ENCODE peak calls at places on chromosomes 13 and 19, in eight cellular contexts. W is Calu3; K is epithelial cell of proximal tubule; R is mucosa of descending colon; C is mesothelial cell of epicardium; H is CD8-positive, alpha-beta T cell; G is GM12878; T is fibroblast of pulmonary artery. U is an unnamed sample.

GRCh38 chr19:4063369-4064072 is 3.2 kb downstream of the ZBTB7A start:
- DNase-seq in W (no peak), K (no peak), R (peak), C (no peak), H (no peak), G (no peak), T (no peak), U (no peak)

GRCh38 chr13:91539458-91540156 is 141.2 kb downstream of the GPC5 start:
- DNase-seq in W (no peak), K (no peak), R (no peak), C (no peak), H (no peak), G (no peak), T (no peak), U (no peak)

GRCh38 chr19:43532571-43532961 is 422 bp upstream of the ZNF575 start:
- DNase-seq in W (peak), K (no peak), R (peak), C (no peak), H (no peak), G (no peak), T (no peak), U (no peak)

GRCh38 chr19:13089139-13089856 is 13.4 kb downstream of the LYL1 start:
- DNase-seq in W (no peak), K (no peak), R (no peak), C (no peak), H (no peak), G (no peak), T (no peak), U (no peak)

GRCh38 chr13:26230703-26231102 is 8.6 kb upstream of the RNF6 start:
- DNase-seq in W (no peak), K (no peak), R (no peak), C (no peak), H (no peak), G (no peak), T (no peak), U (no peak)

GRCh38 chr13:37701972-37702371 is 103.4 kb upstream of the POSTN start:
- DNase-seq in W (no peak), K (peak), R (no peak), C (no peak), H (no peak), G (no peak), T (peak), U (no peak)

GRCh38 chr13:110869805-110870706 is 44.8 kb downstream of the ANKRD10 start:
- DNase-seq in W (peak), K (peak), R (peak), C (no peak), H (no peak), G (no peak), T (peak), U (peak)

GRCh38 chr19:42396248-42396541 is 6.1 kb upstream of the CNFN start:
- DNase-seq in W (no peak), K (no peak), R (no peak), C (no peak), H (no peak), G (no peak), T (no peak), U (no peak)

GRCh38 chr19:45147835-45148676 is 12.7 kb downstream of the NKPD1 start:
- DNase-seq in W (no peak), K (no peak), R (no peak), C (no peak), H (no peak), G (no peak), T (no peak), U (no peak)

GRCh38 chr13:87080100-87080779 is 590.9 kb upstream of the SLITRK5 start:
- DNase-seq in W (no peak), K (no peak), R (no peak), C (no peak), H (no peak), G (no peak), T (no peak), U (no peak)

GRCh38 chr13:109737606-109738005 is 48.8 kb downstream of the IRS2 start:
- DNase-seq in W (no peak), K (no peak), R (no peak), C (no peak), H (no peak), G (no peak), T (no peak), U (no peak)

GRCh38 chr19:10009269-10009665 is 1.0 kb downstream of the COL5A3 start:
- DNase-seq in W (peak), K (no peak), R (peak), C (peak), H (peak), G (no peak), T (peak), U (peak)

DNA sequence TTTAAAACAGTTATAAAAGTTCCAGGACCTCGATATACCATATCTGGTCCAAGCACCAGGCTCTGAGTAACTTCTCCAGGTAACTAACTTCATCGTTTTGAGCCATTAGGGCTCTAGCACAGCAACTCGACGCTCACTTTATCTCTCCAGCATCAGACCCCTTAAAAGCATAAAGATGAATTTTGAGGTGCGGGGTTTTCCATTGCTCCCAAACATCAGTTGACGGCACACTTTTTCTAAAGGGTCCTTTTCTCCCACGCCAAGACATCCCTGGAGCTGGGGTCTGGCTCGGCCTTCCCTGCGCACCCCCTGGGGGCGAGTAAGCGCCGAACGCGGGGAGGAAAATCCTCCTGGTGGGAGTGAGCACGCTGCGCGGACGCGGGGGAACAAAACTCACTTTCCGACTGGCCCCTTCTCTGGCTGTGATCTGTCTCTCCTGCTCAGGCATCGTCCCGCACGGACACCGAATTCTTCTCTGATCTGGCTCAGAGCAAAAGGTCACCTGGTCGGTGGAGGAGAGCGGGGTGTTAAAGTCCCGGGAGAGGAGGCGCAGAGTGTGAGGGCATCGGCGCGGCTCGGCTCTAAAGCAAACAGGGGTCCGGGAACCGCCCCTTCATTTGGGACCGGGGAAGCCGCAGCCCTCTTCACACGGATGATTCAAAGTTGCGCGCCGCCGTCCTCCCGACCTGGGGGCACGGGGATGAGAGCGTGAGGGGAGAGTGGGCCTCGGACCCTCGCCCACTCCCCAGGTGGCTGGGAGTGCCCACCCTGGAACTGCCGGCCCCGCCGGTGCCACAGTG is at the start of gene ATP7B:
- DNase-seq in W (no peak), K (no peak), R (no peak), C (no peak), H (peak), G (no peak), T (no peak), U (no peak)
- TF ChIP-seq CTCF in W (no peak), K (peak), R (no peak), C (no peak), H (no peak), G (no peak), T (peak), U (peak)

GRCh38 chr13:29402168-29402621 is 193.3 kb downstream of the SLC7A1 start:
- DNase-seq in W (no peak), K (no peak), R (no peak), C (no peak), H (no peak), G (no peak), T (peak), U (no peak)

GRCh38 chr13:29396446-29396845 is 199.0 kb downstream of the SLC7A1 start:
- DNase-seq in W (no peak), K (no peak), R (no peak), C (no peak), H (no peak), G (no peak), T (no peak), U (no peak)

DNA sequence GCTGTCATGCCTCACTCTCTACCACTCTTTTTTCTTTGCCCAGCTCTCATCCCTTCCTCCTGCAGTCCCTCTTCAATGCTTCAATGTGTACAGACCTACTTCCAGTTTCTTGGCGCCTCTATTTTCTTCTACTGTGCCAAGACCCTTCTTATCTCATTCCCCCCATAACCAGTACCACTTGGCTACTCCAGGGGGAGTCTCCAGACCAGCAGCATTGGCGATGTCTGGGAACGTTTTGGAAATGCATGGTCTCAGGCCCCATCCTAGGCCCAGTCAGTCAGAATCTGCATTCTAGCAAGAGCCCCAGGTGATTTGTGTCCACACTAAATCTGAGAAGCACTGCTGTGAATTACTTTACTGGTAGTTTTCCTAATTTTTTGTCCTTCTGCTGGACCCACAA is 198.2 kb downstream of the SLC7A1 start:
- DNase-seq in W (peak), K (no peak), R (no peak), C (no peak), H (no peak), G (no peak), T (no peak), U (no peak)
- TF ChIP-seq CTCF in W (no peak), K (no peak), R (no peak), C (peak), H (no peak), G (no peak), T (no peak), U (no peak)

DNA sequence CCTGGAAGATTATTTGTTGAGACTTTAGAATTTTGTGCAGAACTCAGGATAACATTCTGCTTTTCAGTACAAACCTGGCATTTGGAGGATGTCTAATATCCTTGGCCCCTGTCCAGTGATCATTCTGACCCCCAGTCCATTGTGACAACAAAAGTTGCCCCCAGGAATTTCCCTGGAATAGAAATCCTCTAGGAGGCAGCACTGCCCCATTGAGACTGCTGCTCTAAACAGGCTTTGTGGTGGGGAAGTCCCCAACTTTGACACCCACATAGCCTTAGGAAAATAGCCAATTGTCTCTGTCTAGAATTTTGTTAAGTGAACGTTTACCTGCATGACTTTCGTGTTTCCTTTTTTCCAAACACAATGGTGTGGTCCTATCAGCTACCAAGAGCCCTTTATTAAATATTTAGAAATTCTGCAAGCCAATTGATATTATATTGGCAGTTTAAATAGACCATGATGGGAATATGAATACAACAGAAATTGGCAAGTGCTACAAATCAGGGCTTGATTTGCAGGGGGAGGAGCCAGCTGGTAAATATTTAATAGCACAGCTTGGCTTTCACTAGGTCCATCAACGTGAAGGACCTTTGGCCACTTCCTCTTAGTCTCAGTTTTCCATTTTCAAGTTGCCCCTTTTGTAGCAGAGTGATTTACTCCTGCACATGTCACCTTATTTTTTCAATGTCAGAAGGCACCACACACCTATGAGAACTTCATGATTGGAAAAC is 451.7 kb downstream of the EFNB2 start:
- DNase-seq in W (peak), K (peak), R (no peak), C (no peak), H (no peak), G (no peak), T (peak), U (no peak)
- TF ChIP-seq CTCF in W (no peak), K (peak), R (no peak), C (no peak), H (no peak), G (peak), T (peak), U (peak)

GRCh38 chr19:17489392-17490030 is 19.2 kb downstream of the SLC27A1 start:
- DNase-seq in W (no peak), K (no peak), R (no peak), C (no peak), H (no peak), G (no peak), T (no peak), U (no peak)

GRCh38 chr19:17487240-17488121 is 17.2 kb downstream of the SLC27A1 start:
- DNase-seq in W (no peak), K (no peak), R (no peak), C (no peak), H (no peak), G (no peak), T (no peak), U (no peak)

GRCh38 chr19:17490411-17490810 is 20.1 kb downstream of the SLC27A1 start:
- DNase-seq in W (no peak), K (no peak), R (no peak), C (no peak), H (no peak), G (no peak), T (no peak), U (no peak)

GRCh38 chr19:17486545-17486944 is 16.2 kb downstream of the SLC27A1 start:
- DNase-seq in W (no peak), K (no peak), R (no peak), C (no peak), H (no peak), G (no peak), T (no peak), U (no peak)

GRCh38 chr19:17488593-17489391 is 18.5 kb downstream of the SLC27A1 start:
- DNase-seq in W (peak), K (no peak), R (peak), C (peak), H (peak), G (no peak), T (peak), U (peak)
- TF ChIP-seq CTCF in W (no peak), K (no peak), R (no peak), C (no peak), H (no peak), G (peak), T (no peak), U (peak)

DNA sequence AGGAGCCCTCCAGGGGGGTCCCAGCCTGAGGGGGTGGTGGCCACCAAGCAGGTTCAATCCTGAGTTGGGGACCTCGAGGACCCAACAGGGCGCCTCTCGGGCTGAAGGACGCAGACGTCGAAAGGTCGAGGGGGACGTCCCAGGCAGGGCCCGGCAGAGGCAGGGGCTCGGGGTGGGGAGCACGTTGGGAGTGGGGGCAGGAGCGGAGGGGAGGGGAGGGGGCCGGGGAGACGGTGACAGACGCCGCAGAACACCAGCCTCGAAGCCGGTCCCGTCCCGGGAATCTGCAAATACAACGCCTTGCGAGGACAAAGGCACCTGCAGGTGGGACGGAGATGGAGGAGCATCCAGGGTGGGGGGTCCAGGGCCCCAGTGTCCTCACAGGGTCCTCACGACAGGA is 4.1 kb downstream of the FGF22 start:
- DNase-seq in W (no peak), K (no peak), R (no peak), C (no peak), H (no peak), G (no peak), T (no peak), U (no peak)
- TF ChIP-seq CTCF in W (no peak), K (no peak), R (no peak), C (no peak), H (no peak), G (no peak), T (no peak), U (no peak)

DNA sequence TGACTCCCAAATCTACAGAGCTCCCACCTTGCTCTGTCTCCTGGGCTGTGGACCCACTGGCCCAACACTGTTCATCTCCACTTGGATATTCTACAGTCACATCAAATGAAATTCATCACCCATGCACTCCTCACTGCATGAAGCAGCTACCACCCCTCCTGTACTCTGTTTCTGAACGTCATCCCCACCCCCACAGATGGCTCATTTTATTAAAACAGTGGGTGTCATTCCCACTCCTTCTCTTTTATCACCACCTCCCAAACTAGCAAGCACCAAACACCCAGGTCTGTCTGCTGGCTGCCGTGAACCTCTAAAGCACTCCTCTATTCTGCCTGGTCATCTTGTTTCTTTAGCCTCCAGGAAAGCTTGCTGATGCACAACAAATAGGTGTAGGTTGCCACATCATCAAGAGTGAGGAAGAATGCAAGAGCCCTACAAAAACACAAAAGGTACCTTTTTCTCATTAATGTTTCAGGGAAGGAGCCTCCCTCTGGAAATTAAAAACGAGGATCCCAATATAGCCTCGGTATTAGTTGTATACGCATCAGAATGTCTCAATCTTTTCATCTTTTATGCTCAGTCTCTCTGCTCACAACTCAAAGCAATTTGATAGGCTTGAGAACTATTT is 91.8 kb downstream of the MIPEP start:
- DNase-seq in W (no peak), K (no peak), R (no peak), C (no peak), H (no peak), G (no peak), T (no peak), U (no peak)
- TF ChIP-seq CTCF in W (no peak), K (no peak), R (no peak), C (no peak), H (no peak), G (no peak), T (no peak), U (no peak)

U was measured in type B pancreatic cell.